ENCODE peak calls at places on chromosomes 12 and 14, in five cellular contexts. One of them, this sample, is unnamed. For H3K27me3, the result is how much of the 10 kb centered on the place peaks cover.

GRCh38 chr12:66288121-66288520 is 14.2 kb upstream of the HELB start:
- DNase-seq in naive thymus-derived CD4-positive, alpha-beta T cell: peak
- DNase-seq in AG04450: no peak
- DNase-seq in IMR-90: no peak
- DNase-seq in pancreas: no peak
- DNase-seq in this sample: no peak

GRCh38 chr12:34394211-34395055 is 372.1 kb downstream of the ALG10 start:
- DNase-seq in AG04450: no peak
- DNase-seq in naive thymus-derived CD4-positive, alpha-beta T cell: no peak
- DNase-seq in IMR-90: no peak
- DNase-seq in pancreas: peak
- DNase-seq in this sample: peak

GRCh38 chr12:69254046-69254445 is 14.7 kb downstream of the CPSF6 start:
- DNase-seq in IMR-90: peak
- DNase-seq in AG04450: no peak
- DNase-seq in naive thymus-derived CD4-positive, alpha-beta T cell: peak
- DNase-seq in pancreas: no peak
- DNase-seq in this sample: no peak

GRCh38 chr12:96195845-96196451 is 1.8 kb downstream of the ELK3 start:
- DNase-seq in AG04450: no peak
- DNase-seq in IMR-90: peak
- DNase-seq in naive thymus-derived CD4-positive, alpha-beta T cell: no peak
- DNase-seq in pancreas: no peak
- DNase-seq in this sample: peak

GRCh38 chr14:102920273-102920997 is 2.0 kb upstream of the AMN start:
- DNase-seq in pancreas: no peak
- DNase-seq in naive thymus-derived CD4-positive, alpha-beta T cell: no peak
- DNase-seq in IMR-90: no peak
- DNase-seq in AG04450: no peak
- DNase-seq in this sample: no peak

GRCh38 chr12:50082644-50083043 is 2.5 kb upstream of the SMARCD1 start:
- DNase-seq in pancreas: no peak
- DNase-seq in IMR-90: no peak
- DNase-seq in naive thymus-derived CD4-positive, alpha-beta T cell: no peak
- DNase-seq in AG04450: no peak
- DNase-seq in this sample: no peak

GRCh38 chr12:123614531-123614930 is 12.6 kb downstream of the DDX55 start:
- DNase-seq in IMR-90: peak
- DNase-seq in AG04450: no peak
- DNase-seq in naive thymus-derived CD4-positive, alpha-beta T cell: no peak
- DNase-seq in pancreas: no peak
- DNase-seq in this sample: peak

GRCh38 chr14:104221071-104221625 is 82.8 kb downstream of the KIF26A start:
- DNase-seq in naive thymus-derived CD4-positive, alpha-beta T cell: no peak
- DNase-seq in pancreas: peak
- DNase-seq in IMR-90: no peak
- DNase-seq in AG04450: no peak
- DNase-seq in this sample: no peak

GRCh38 chr12:124720687-124721500 is 142.8 kb downstream of the SCARB1 start:
- DNase-seq in IMR-90: peak
- DNase-seq in naive thymus-derived CD4-positive, alpha-beta T cell: no peak
- DNase-seq in AG04450: no peak
- DNase-seq in pancreas: no peak
- DNase-seq in this sample: peak

GRCh38 chr12:124833693-124834122 is 30.0 kb downstream of the SCARB1 start:
- DNase-seq in pancreas: no peak
- DNase-seq in naive thymus-derived CD4-positive, alpha-beta T cell: no peak
- DNase-seq in AG04450: no peak
- DNase-seq in IMR-90: no peak
- DNase-seq in this sample: no peak

GRCh38 chr12:32261638-32262037 is 137.7 kb upstream of the FGD4 start:
- DNase-seq in naive thymus-derived CD4-positive, alpha-beta T cell: no peak
- DNase-seq in pancreas: no peak
- DNase-seq in IMR-90: no peak
- DNase-seq in AG04450: no peak
- DNase-seq in this sample: no peak

GRCh38 chr12:88393017-88393767 is 187.1 kb downstream of the KITLG start:
- DNase-seq in AG04450: no peak
- DNase-seq in naive thymus-derived CD4-positive, alpha-beta T cell: no peak
- DNase-seq in pancreas: no peak
- DNase-seq in IMR-90: peak
- DNase-seq in this sample: no peak

GRCh38 chr12:20058068-20058467 is 310.3 kb upstream of the PDE3A start:
- DNase-seq in AG04450: no peak
- DNase-seq in naive thymus-derived CD4-positive, alpha-beta T cell: no peak
- DNase-seq in IMR-90: no peak
- DNase-seq in pancreas: no peak
- DNase-seq in this sample: no peak

GRCh38 chr12:92796650-92797049 is 93.9 kb downstream of the PLEKHG7 start:
- DNase-seq in AG04450: no peak
- DNase-seq in IMR-90: peak
- DNase-seq in naive thymus-derived CD4-positive, alpha-beta T cell: no peak
- DNase-seq in pancreas: no peak
- DNase-seq in this sample: no peak

GRCh38 chr14:101113835-101114725 is 210.6 kb upstream of the RTL1 start:
- DNase-seq in AG04450: no peak
- DNase-seq in naive thymus-derived CD4-positive, alpha-beta T cell: no peak
- DNase-seq in IMR-90: no peak
- DNase-seq in pancreas: no peak
- DNase-seq in this sample: no peak

GRCh38 chr12:1680804-1681492 is 9.9 kb upstream of the ADIPOR2 start:
- DNase-seq in AG04450: no peak
- DNase-seq in naive thymus-derived CD4-positive, alpha-beta T cell: no peak
- DNase-seq in pancreas: no peak
- DNase-seq in IMR-90: no peak
- DNase-seq in this sample: no peak

GRCh38 chr12:5902736-5903135 is 42.3 kb downstream of the ANO2 start:
- DNase-seq in pancreas: no peak
- DNase-seq in naive thymus-derived CD4-positive, alpha-beta T cell: no peak
- DNase-seq in AG04450: no peak
- DNase-seq in IMR-90: no peak
- DNase-seq in this sample: no peak

GRCh38 chr12:30823140-30823669 is 68.5 kb upstream of the CAPRIN2 start:
- DNase-seq in AG04450: no peak
- DNase-seq in pancreas: peak
- DNase-seq in IMR-90: no peak
- DNase-seq in naive thymus-derived CD4-positive, alpha-beta T cell: no peak
- DNase-seq in this sample: no peak

GRCh38 chr14:65200454-65200853 is 98.1 kb upstream of the MAX start:
- DNase-seq in naive thymus-derived CD4-positive, alpha-beta T cell: no peak
- DNase-seq in AG04450: no peak
- DNase-seq in IMR-90: no peak
- DNase-seq in pancreas: no peak
- DNase-seq in this sample: no peak

GRCh38 chr12:124940393-124941169 is 26.1 kb upstream of the UBC start:
- DNase-seq in IMR-90: peak
- DNase-seq in pancreas: peak
- DNase-seq in AG04450: peak
- DNase-seq in naive thymus-derived CD4-positive, alpha-beta T cell: peak
- DNase-seq in this sample: peak

GRCh38 chr12:43676183-43676813 is 82.3 kb downstream of the PUS7L start:
- DNase-seq in naive thymus-derived CD4-positive, alpha-beta T cell: no peak
- DNase-seq in AG04450: no peak
- DNase-seq in pancreas: no peak
- DNase-seq in IMR-90: peak
- DNase-seq in this sample: no peak

GRCh38 chr12:133130808-133131128 is 341 bp downstream of the ZNF10 start:
- DNase-seq in naive thymus-derived CD4-positive, alpha-beta T cell: no peak
- DNase-seq in AG04450: no peak
- DNase-seq in pancreas: peak
- DNase-seq in IMR-90: no peak
- DNase-seq in this sample: no peak

GRCh38 chr12:12521044-12521485 is 41.6 kb downstream of the DUSP16 start:
- DNase-seq in pancreas: no peak
- DNase-seq in IMR-90: no peak
- DNase-seq in AG04450: no peak
- DNase-seq in naive thymus-derived CD4-positive, alpha-beta T cell: no peak
- DNase-seq in this sample: no peak

GRCh38 chr12:113194971-113195391 is 9.5 kb downstream of the RITA1 start:
- DNase-seq in naive thymus-derived CD4-positive, alpha-beta T cell: no peak
- DNase-seq in AG04450: no peak
- DNase-seq in IMR-90: peak
- DNase-seq in pancreas: no peak
- DNase-seq in this sample: peak

GRCh38 chr12:43338848-43339526 is 213.0 kb downstream of the ADAMTS20 start:
- DNase-seq in pancreas: no peak
- DNase-seq in naive thymus-derived CD4-positive, alpha-beta T cell: no peak
- DNase-seq in IMR-90: peak
- DNase-seq in AG04450: no peak
- DNase-seq in this sample: no peak

GRCh38 chr14:22886500-22887259 is 3.7 kb downstream of the REM2 start:
- DNase-seq in pancreas: peak
- DNase-seq in AG04450: no peak
- DNase-seq in naive thymus-derived CD4-positive, alpha-beta T cell: peak
- DNase-seq in IMR-90: peak
- DNase-seq in this sample: peak

GRCh38 chr12:88299567-88300101 is 157.5 kb downstream of the TMTC3 start:
- DNase-seq in AG04450: peak
- DNase-seq in naive thymus-derived CD4-positive, alpha-beta T cell: no peak
- DNase-seq in IMR-90: peak
- DNase-seq in pancreas: no peak
- DNase-seq in this sample: peak

GRCh38 chr12:1873531-1874149 is 44.8 kb downstream of the CACNA2D4 start:
- DNase-seq in IMR-90: no peak
- DNase-seq in pancreas: no peak
- DNase-seq in AG04450: no peak
- DNase-seq in naive thymus-derived CD4-positive, alpha-beta T cell: no peak
- DNase-seq in this sample: no peak

GRCh38 chr12:39846971-39847661 is 227.5 kb upstream of the ABCD2 start:
- DNase-seq in AG04450: peak
- DNase-seq in IMR-90: peak
- DNase-seq in naive thymus-derived CD4-positive, alpha-beta T cell: no peak
- DNase-seq in pancreas: no peak
- DNase-seq in this sample: no peak

GRCh38 chr12:92621833-92622232 is 81.0 kb upstream of the PLEKHG7 start:
- DNase-seq in AG04450: no peak
- DNase-seq in IMR-90: no peak
- DNase-seq in pancreas: no peak
- DNase-seq in naive thymus-derived CD4-positive, alpha-beta T cell: no peak
- DNase-seq in this sample: no peak

GRCh38 chr14:68082698-68083291 is 263.2 kb downstream of the RAD51B start:
- DNase-seq in naive thymus-derived CD4-positive, alpha-beta T cell: no peak
- DNase-seq in IMR-90: no peak
- DNase-seq in pancreas: no peak
- DNase-seq in AG04450: no peak
- DNase-seq in this sample: no peak

GRCh38 chr14:68079941-68080697 is 260.5 kb downstream of the RAD51B start:
- DNase-seq in pancreas: no peak
- DNase-seq in IMR-90: peak
- DNase-seq in naive thymus-derived CD4-positive, alpha-beta T cell: no peak
- DNase-seq in AG04450: no peak
- DNase-seq in this sample: no peak

GRCh38 chr14:68085742-68086141 is 266.2 kb downstream of the RAD51B start:
- DNase-seq in AG04450: no peak
- DNase-seq in pancreas: no peak
- DNase-seq in IMR-90: no peak
- DNase-seq in naive thymus-derived CD4-positive, alpha-beta T cell: no peak
- DNase-seq in this sample: no peak

GRCh38 chr14:68084256-68084655 is 264.7 kb downstream of the RAD51B start:
- DNase-seq in naive thymus-derived CD4-positive, alpha-beta T cell: no peak
- DNase-seq in pancreas: no peak
- DNase-seq in AG04450: no peak
- DNase-seq in IMR-90: peak
- DNase-seq in this sample: no peak

GRCh38 chr14:68081489-68081888 is 261.9 kb downstream of the RAD51B start:
- DNase-seq in AG04450: no peak
- DNase-seq in naive thymus-derived CD4-positive, alpha-beta T cell: no peak
- DNase-seq in pancreas: no peak
- DNase-seq in IMR-90: no peak
- DNase-seq in this sample: no peak
- H3K27me3 ChIP-seq in AG04450: under half
- H3K27me3 ChIP-seq in naive thymus-derived CD4-positive, alpha-beta T cell: under half
- H3K27me3 ChIP-seq in pancreas: under half
- H3K27me3 ChIP-seq in IMR-90: under half
- H3K27me3 ChIP-seq in this sample: under half

GRCh38 chr12:23657598-23657997 is 291.9 kb downstream of the SOX5 start:
- DNase-seq in pancreas: no peak
- DNase-seq in IMR-90: no peak
- DNase-seq in naive thymus-derived CD4-positive, alpha-beta T cell: no peak
- DNase-seq in AG04450: no peak
- DNase-seq in this sample: no peak

GRCh38 chr12:23659151-23659550 is 290.3 kb downstream of the SOX5 start:
- DNase-seq in AG04450: no peak
- DNase-seq in pancreas: no peak
- DNase-seq in IMR-90: no peak
- DNase-seq in naive thymus-derived CD4-positive, alpha-beta T cell: no peak
- DNase-seq in this sample: no peak

GRCh38 chr12:23666866-23667265 is 282.6 kb downstream of the SOX5 start:
- DNase-seq in IMR-90: no peak
- DNase-seq in naive thymus-derived CD4-positive, alpha-beta T cell: no peak
- DNase-seq in AG04450: no peak
- DNase-seq in pancreas: no peak
- DNase-seq in this sample: no peak

GRCh38 chr12:23662966-23663365 is 286.5 kb downstream of the SOX5 start:
- DNase-seq in AG04450: no peak
- DNase-seq in pancreas: no peak
- DNase-seq in IMR-90: no peak
- DNase-seq in naive thymus-derived CD4-positive, alpha-beta T cell: no peak
- DNase-seq in this sample: no peak
- H3K27ac ChIP-seq in AG04450: no peak
- H3K27ac ChIP-seq in pancreas: no peak
- H3K27ac ChIP-seq in IMR-90: no peak
- H3K27ac ChIP-seq in naive thymus-derived CD4-positive, alpha-beta T cell: no peak
- H3K27ac ChIP-seq in this sample: no peak

DNA sequence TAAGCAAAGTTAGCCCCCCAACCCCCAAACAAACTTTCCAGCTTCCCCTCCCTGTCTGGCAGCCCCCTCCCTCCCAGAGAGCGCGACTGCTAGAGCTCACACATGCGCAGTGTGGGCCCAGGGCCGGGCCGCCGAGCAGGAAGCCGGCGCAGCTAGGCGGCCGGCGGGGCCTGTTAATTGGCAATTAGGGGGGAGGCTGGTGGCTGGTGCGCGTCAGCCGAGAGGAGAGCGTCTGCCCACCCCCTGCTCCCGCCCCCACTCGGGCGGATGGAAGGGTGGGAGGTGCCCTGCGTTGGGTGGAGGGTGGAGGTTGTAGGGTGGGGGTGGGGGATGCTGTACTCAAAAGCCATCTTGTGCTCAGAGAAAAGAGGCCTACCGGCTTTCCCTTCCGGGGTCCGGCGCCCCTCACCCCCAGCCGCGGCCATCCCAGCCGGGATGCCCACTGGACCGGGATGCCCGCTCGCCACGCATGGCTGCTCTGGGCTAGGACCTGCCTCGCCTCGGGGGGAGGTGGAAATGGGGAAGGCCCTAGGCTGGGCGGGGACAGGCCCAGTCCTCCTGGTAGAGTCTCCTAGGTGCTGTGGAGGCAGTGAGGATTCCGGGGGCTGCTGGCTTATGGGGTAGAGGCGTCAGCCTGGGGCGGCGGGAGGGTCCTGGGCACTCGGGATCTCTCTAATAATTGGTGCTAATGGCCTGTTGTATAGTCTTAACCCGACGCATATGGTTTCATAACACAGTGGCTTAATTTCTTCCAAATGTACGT is 9.2 kb downstream of the HOXC8 start:
- DNase-seq in naive thymus-derived CD4-positive, alpha-beta T cell: peak
- DNase-seq in AG04450: no peak
- DNase-seq in pancreas: peak
- DNase-seq in IMR-90: peak
- DNase-seq in this sample: peak
- H3K27me3 ChIP-seq in naive thymus-derived CD4-positive, alpha-beta T cell: under half
- H3K27me3 ChIP-seq in AG04450: half or more
- H3K27me3 ChIP-seq in pancreas: under half
- H3K27me3 ChIP-seq in IMR-90: half or more
- H3K27me3 ChIP-seq in this sample: under half

GRCh38 chr12:52035926-52036325 is 15.3 kb upstream of the NR4A1 start:
- DNase-seq in AG04450: no peak
- DNase-seq in pancreas: no peak
- DNase-seq in naive thymus-derived CD4-positive, alpha-beta T cell: no peak
- DNase-seq in IMR-90: no peak
- DNase-seq in this sample: no peak
- H3K27ac ChIP-seq in AG04450: no peak
- H3K27ac ChIP-seq in pancreas: peak
- H3K27ac ChIP-seq in naive thymus-derived CD4-positive, alpha-beta T cell: peak
- H3K27ac ChIP-seq in IMR-90: no peak
- H3K27ac ChIP-seq in this sample: no peak

This sample was measured in SJSA1.